ENCODE peak calls at places on chromosome 13, in eight cellular contexts. E is upper lobe of left lung, U is SK-N-SH, F is A549, C is SJSA1, W is mammary epithelial cell, H is neuronal stem cell, I is tibial nerve. O is an unnamed sample.

GRCh38 chr13:76438050-76438449 is 448.2 kb downstream of the KCTD12 start:
- DNase-seq in E (no peak), U (no peak), F (no peak), C (no peak), W (no peak), H (no peak), I (no peak), O (no peak)

GRCh38 chr13:86945596-86945995 is 725.6 kb upstream of the SLITRK5 start:
- DNase-seq in E (no peak), U (no peak), F (no peak), C (no peak), W (no peak), H (no peak), I (no peak), O (no peak)

GRCh38 chr13:65932587-65933239 is 1297.4 kb downstream of the PCDH9 start:
- DNase-seq in E (no peak), U (no peak), F (no peak), C (no peak), W (peak), H (no peak), I (no peak), O (no peak)

GRCh38 chr13:49225358-49226042 is 5.4 kb downstream of the MLNR start:
- DNase-seq in E (no peak), U (no peak), F (no peak), C (no peak), W (no peak), H (no peak), I (peak), O (no peak)

GRCh38 chr13:95492044-95492801 is 60.3 kb upstream of the CLDN10 start:
- DNase-seq in E (no peak), U (no peak), F (peak), C (no peak), W (peak), H (no peak), I (no peak), O (peak)

GRCh38 chr13:98997738-98998641 is 20.1 kb upstream of the DOCK9 start:
- DNase-seq in E (no peak), U (no peak), F (peak), C (no peak), W (peak), H (no peak), I (no peak), O (peak)

GRCh38 chr13:36454121-36454520 is 21.8 kb downstream of the CCNA1 start:
- DNase-seq in E (no peak), U (no peak), F (no peak), C (no peak), W (peak), H (no peak), I (no peak), O (no peak)

GRCh38 chr13:95485045-95485517 is 67.4 kb upstream of the CLDN10 start:
- DNase-seq in E (no peak), U (peak), F (peak), C (no peak), W (peak), H (no peak), I (no peak), O (peak)

GRCh38 chr13:37645181-37645580 is 46.6 kb upstream of the POSTN start:
- DNase-seq in E (no peak), U (no peak), F (no peak), C (no peak), W (peak), H (peak), I (no peak), O (no peak)

GRCh38 chr13:28531195-28531955 is 36.4 kb upstream of the FLT1 start:
- DNase-seq in E (peak), U (peak), F (no peak), C (peak), W (no peak), H (peak), I (no peak), O (no peak)

GRCh38 chr13:33859691-33860303 is 41.8 kb downstream of the RFC3 start:
- DNase-seq in E (no peak), U (no peak), F (no peak), C (no peak), W (peak), H (no peak), I (no peak), O (no peak)

GRCh38 chr13:28493740-28494536 is 990 bp downstream of the FLT1 start:
- DNase-seq in E (no peak), U (peak), F (no peak), C (peak), W (no peak), H (peak), I (no peak), O (peak)

GRCh38 chr13:104289400-104289799 is 1223.2 kb upstream of the SLC10A2 start:
- DNase-seq in E (no peak), U (no peak), F (no peak), C (peak), W (no peak), H (no peak), I (no peak), O (no peak)

GRCh38 chr13:94481966-94482365 is 2.5 kb upstream of the DCT start:
- DNase-seq in E (no peak), U (no peak), F (peak), C (no peak), W (peak), H (no peak), I (no peak), O (no peak)

GRCh38 chr13:26074706-26075105 is 22.9 kb upstream of the SHISA2 start:
- DNase-seq in E (no peak), U (no peak), F (peak), C (peak), W (peak), H (no peak), I (no peak), O (no peak)

GRCh38 chr13:60369242-60369641 is 27.8 kb upstream of the TDRD3 start:
- DNase-seq in E (no peak), U (peak), F (no peak), C (no peak), W (peak), H (no peak), I (no peak), O (no peak)

GRCh38 chr13:112136095-112136494 is 69.1 kb downstream of the SOX1 start:
- DNase-seq in E (no peak), U (no peak), F (no peak), C (no peak), W (no peak), H (no peak), I (no peak), O (peak)

GRCh38 chr13:25741796-25742195 is 310.0 kb downstream of the SHISA2 start:
- DNase-seq in E (no peak), U (no peak), F (no peak), C (no peak), W (peak), H (no peak), I (no peak), O (no peak)

GRCh38 chr13:105139380-105140285 is 1395.8 kb downstream of the EFNB2 start:
- DNase-seq in E (peak), U (no peak), F (peak), C (peak), W (no peak), H (no peak), I (peak), O (peak)

GRCh38 chr13:19759669-19760068 is 23.1 kb downstream of the PSPC1 start:
- DNase-seq in E (no peak), U (no peak), F (no peak), C (peak), W (no peak), H (no peak), I (no peak), O (no peak)

GRCh38 chr13:49356224-49356623 is 87.6 kb downstream of the CAB39L start:
- DNase-seq in E (no peak), U (no peak), F (no peak), C (peak), W (peak), H (no peak), I (no peak), O (no peak)

GRCh38 chr13:51721485-51721884 is 82.5 kb downstream of the DHRS12 start:
- DNase-seq in E (no peak), U (no peak), F (no peak), C (no peak), W (no peak), H (no peak), I (no peak), O (no peak)

DNA sequence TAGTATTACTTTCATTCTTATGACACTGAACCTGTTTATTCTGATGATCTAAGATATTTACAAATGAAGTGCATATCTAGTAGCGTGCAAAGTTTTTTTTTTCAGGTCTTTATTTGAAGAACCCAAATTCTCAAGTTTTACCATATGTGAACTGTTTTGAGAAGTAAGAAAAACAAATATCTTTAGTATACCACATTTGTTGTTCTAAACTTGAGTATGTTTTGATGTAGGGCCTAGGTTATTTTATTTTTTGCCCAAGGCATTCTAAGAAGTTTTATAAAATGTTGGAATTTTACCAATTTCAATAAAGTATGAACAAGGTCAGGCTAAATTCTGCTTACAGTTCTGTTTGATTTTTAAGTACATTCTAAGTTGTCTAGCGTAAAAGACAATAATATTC is 213.5 kb downstream of the PCCA start:
- DNase-seq in E (no peak), U (no peak), F (no peak), C (no peak), W (no peak), H (no peak), I (no peak), O (no peak)
- H3K27ac ChIP-seq in E (no peak), U (no peak), F (no peak), C (no peak), W (no peak), H (no peak), I (no peak), O (no peak)

DNA sequence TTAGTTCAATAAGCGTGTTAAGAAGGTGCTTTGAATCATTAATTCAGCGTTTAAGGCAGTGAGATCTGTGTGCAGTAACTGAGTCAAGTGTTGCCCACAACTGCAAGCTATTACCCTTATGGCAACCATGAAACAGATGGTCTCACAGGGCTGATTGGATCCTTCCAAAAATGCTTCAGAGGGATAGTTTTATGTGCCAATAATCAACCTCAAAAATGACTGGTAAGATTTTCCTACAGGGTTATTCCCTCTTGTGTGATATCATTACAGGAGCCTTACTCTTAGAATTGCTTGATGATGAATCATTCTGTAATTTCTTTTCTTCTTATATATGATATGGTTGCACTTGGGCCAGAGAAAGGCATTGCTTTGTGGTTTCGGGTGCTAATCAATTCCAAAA is 1299.2 kb upstream of the ATXN8OS start:
- DNase-seq in E (no peak), U (no peak), F (no peak), C (no peak), W (no peak), H (no peak), I (no peak), O (no peak)
- H3K27ac ChIP-seq in E (no peak), U (no peak), F (no peak), C (no peak), W (no peak), H (no peak), I (no peak), O (no peak)

GRCh38 chr13:24004971-24005370 is 107.7 kb upstream of the C1QTNF9B start:
- DNase-seq in E (no peak), U (no peak), F (no peak), C (no peak), W (no peak), H (no peak), I (no peak), O (no peak)
- H3K27ac ChIP-seq in E (no peak), U (no peak), F (no peak), C (no peak), W (no peak), H (no peak), I (no peak), O (no peak)

GRCh38 chr13:110346661-110347067 is 39.6 kb downstream of the COL4A2 start:
- DNase-seq in E (no peak), U (no peak), F (peak), C (no peak), W (peak), H (no peak), I (no peak), O (no peak)

GRCh38 chr13:110348309-110348625 is 41.2 kb downstream of the COL4A2 start:
- DNase-seq in E (no peak), U (no peak), F (no peak), C (no peak), W (no peak), H (no peak), I (no peak), O (no peak)

GRCh38 chr13:110347535-110348308 is 40.6 kb downstream of the COL4A2 start:
- DNase-seq in E (no peak), U (no peak), F (peak), C (peak), W (peak), H (no peak), I (no peak), O (no peak)

GRCh38 chr13:110345701-110346100 is 38.6 kb downstream of the COL4A2 start:
- DNase-seq in E (no peak), U (no peak), F (no peak), C (no peak), W (no peak), H (no peak), I (no peak), O (no peak)

DNA sequence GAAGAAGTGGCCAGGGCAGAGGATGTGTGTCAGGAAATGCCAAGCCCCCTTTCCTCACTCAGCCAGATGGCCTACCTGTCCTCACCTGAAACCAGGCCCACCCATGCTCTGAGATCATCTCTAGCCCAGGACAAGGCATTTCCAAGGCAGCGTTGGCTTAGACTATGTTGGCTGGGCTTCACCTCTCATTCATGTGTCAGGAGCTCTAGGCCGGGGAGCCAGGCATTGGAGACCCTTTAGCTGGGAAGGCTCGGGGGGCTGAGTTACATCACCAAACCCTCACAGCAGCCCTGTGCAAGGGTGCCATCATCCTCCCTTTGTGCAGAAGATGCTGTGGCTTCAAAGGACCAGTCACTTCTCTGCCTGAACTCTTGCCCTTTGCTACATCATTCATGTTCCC is 40.0 kb downstream of the COL4A2 start:
- DNase-seq in E (no peak), U (no peak), F (no peak), C (no peak), W (no peak), H (no peak), I (no peak), O (no peak)
- H3K27ac ChIP-seq in E (peak), U (peak), F (peak), C (peak), W (peak), H (no peak), I (peak), O (no peak)